ENCODE peak calls at places on chromosomes 7 and 10, in five cellular contexts. T, P, L, A and W are unnamed samples.

GRCh38 chr10:65911431-65911830 is 1014.4 kb upstream of the LRRTM3 start:
- DNase-seq in T (no peak), P (no peak), L (no peak), A (no peak), W (no peak)

GRCh38 chr10:21180604-21181003 is 283.5 kb upstream of the NEBL start:
- DNase-seq in T (no peak), P (no peak), L (no peak), A (no peak), W (no peak)

GRCh38 chr10:131569851-131570715 is 258.6 kb upstream of the TCERG1L start:
- DNase-seq in T (no peak), P (no peak), L (no peak), A (no peak), W (no peak)

GRCh38 chr7:106418094-106418493 is 133.3 kb upstream of the NAMPT start:
- DNase-seq in T (no peak), P (peak), L (peak), A (peak), W (no peak)

GRCh38 chr7:65509368-65510186 is 135.9 kb downstream of the ZNF92 start:
- DNase-seq in T (peak), P (no peak), L (no peak), A (no peak), W (no peak)

GRCh38 chr7:126780993-126781392 is 471.7 kb downstream of the GRM8 start:
- DNase-seq in T (no peak), P (no peak), L (no peak), A (no peak), W (peak)

GRCh38 chr10:101131962-101132635 is 999 bp downstream of the TLX1 start:
- DNase-seq in T (no peak), P (no peak), L (no peak), A (no peak), W (no peak)

GRCh38 chr10:92239600-92240288 is 51.1 kb downstream of the CPEB3 start:
- DNase-seq in T (peak), P (peak), L (peak), A (peak), W (peak)

GRCh38 chr10:4770766-4771553 is 55.0 kb upstream of the AKR1E2 start:
- DNase-seq in T (no peak), P (peak), L (no peak), A (peak), W (no peak)

GRCh38 chr10:71889388-71889987 is 38.4 kb upstream of the PSAP start:
- DNase-seq in T (peak), P (no peak), L (no peak), A (no peak), W (peak)

GRCh38 chr7:141609566-141609965 is 58.4 kb downstream of the AGK start:
- DNase-seq in T (no peak), P (no peak), L (no peak), A (no peak), W (no peak)

GRCh38 chr10:83881647-83882046 is 257.7 kb upstream of the GHITM start:
- DNase-seq in T (no peak), P (no peak), L (no peak), A (no peak), W (no peak)

GRCh38 chr7:156612930-156613329 is 27.6 kb upstream of the RNF32 start:
- DNase-seq in T (no peak), P (no peak), L (no peak), A (no peak), W (peak)

GRCh38 chr7:42099076-42099836 is 137.8 kb downstream of the GLI3 start:
- DNase-seq in T (no peak), P (peak), L (no peak), A (no peak), W (no peak)

GRCh38 chr7:42096262-42096661 is 140.7 kb downstream of the GLI3 start:
- DNase-seq in T (no peak), P (no peak), L (no peak), A (no peak), W (no peak)

GRCh38 chr7:42096681-42097637 is 140.1 kb downstream of the GLI3 start:
- DNase-seq in T (no peak), P (peak), L (peak), A (peak), W (no peak)

GRCh38 chr7:42095791-42096190 is 141.2 kb downstream of the GLI3 start:
- DNase-seq in T (no peak), P (no peak), L (no peak), A (peak), W (no peak)

GRCh38 chr7:42097756-42098155 is 139.3 kb downstream of the GLI3 start:
- DNase-seq in T (no peak), P (peak), L (no peak), A (peak), W (no peak)
- TF ChIP-seq CTCF in T (peak), P (peak), L (no peak), A (peak), W (no peak)

GRCh38 chr7:105016083-105017075 is 2.4 kb downstream of the KMT2E start:
- DNase-seq in T (no peak), P (no peak), L (no peak), A (peak), W (no peak)

GRCh38 chr7:105014725-105015630 is 973 bp downstream of the KMT2E start:
- DNase-seq in T (peak), P (peak), L (peak), A (peak), W (peak)

GRCh38 chr7:105013818-105014724 is at the start of gene KMT2E:
- DNase-seq in T (peak), P (peak), L (peak), A (peak), W (peak)

GRCh38 chr7:105017263-105018051 is 3.5 kb downstream of the KMT2E start:
- DNase-seq in T (peak), P (no peak), L (no peak), A (no peak), W (peak)

DNA sequence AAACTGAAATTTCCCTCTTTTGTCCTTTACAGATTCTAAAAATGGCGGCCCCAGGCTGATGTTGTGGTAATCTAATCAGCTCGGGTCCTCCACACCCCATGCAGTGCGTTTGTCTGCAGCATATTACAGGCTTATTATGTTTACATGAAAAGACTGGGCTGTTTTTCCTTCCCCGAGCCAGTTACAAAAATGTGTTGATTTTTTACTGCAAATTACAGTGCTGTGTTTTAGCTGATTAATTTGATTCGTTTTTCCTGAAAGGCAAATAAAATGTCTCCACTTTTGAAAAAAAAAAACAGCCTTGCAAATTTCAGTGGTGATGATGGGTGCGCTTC is 1.6 kb downstream of the KMT2E start:
- DNase-seq in T (peak), P (peak), L (peak), A (peak), W (peak)
- H3K4me3 ChIP-seq in T (peak), P (peak), L (peak), A (peak), W (peak)

DNA sequence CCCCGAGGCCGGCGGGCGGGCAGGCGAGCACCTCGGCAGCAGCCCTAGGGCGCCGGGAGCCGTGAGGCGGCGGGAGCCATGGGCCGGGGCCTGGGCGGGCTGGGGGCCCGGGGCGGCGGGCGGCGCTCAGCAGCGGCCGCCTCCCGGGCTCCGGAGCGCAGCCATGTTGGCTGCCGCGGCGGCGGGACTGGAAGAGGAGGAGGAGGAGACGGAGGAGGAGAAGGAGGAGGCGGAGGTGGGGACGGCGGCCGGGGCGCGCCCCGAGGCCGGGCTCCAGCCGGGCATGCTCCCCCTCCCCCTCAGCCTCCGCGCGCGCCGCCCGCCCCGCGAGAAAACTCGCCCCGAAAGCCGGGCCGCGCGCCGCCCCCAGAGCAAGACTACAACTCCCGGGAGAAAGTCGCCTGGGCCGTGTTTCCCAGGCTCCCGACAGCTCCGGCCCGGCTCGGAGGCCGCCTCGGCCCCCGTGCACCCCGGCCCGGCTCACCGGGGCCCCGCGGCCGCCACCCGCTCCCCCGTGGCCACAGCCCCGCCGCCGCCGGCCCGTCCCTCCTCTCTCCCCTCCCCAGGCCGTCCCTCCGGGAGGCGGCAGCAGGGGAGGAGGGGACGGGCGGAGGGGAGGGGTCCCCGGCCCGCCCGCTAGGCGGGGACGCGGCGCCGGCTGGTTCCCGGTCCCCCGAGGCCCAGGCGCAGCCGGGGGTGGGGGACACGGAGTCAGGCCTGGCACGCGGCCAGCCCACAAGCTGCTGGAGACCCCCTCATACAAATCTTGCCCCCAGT is at the start of gene DLG5:
- DNase-seq in T (no peak), P (peak), L (peak), A (peak), W (peak)
- TF ChIP-seq CTCF in T (no peak), P (no peak), L (peak), A (no peak), W (no peak)

DNA sequence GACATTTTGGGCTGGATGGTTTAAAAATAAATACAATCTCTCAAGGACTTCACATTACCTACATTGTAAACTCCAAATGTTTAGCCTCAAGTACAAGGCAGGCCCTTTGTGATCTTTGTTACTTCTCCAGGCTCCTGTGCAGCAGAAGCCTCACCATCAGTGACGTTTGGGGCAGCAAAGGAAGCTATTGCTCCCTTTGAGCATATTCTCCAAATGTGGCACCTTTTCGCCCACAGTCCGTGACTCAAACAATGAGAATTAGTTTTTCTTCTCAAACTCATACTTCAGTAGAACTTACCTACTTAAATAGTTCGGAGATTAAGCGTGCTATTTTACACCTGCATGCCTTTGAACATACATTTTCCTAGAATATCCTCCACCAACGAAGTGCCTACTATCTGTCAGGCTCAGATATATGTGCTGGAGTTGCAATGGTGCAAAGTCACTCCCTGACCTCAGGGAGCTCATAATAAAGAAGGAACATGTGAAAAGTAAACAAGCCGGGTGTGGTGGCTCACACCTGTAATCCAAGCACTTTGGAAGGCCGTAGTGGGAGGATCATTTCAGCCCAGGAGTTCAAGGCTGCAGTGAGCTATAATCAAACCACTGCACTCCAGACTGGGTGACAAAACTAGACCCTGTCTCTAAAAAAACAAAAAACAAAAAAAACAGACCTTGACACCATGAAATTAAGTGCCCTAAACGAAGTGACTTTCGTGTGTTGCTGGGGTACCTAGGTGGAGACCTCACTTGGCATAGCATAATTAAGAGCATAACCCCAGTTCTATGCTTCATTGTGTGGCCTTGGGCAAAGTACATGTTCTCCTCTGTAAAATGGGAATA is 1.2 kb upstream of the ABCF2 start:
- DNase-seq in T (no peak), P (no peak), L (no peak), A (no peak), W (no peak)
- H3K4me3 ChIP-seq in T (peak), P (peak), L (no peak), A (peak), W (peak)

DNA sequence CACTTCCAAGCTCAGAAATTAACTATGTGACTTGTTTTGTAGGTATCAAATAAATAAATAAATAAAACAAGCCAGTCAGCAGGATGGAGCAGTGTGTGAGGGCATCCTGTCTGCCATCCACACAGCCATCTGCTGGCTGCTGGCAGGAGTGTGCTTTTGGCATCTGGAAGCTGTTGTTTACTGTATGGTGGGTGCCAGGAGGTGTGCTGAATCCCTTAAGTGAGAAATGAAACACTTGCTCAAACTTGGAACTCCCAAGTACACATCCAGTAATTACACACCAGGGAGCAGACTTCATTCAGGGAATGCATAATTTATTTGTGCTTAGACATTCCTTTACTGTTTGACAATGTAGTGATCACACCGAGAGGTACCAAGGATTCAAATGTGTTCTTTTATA is 16.9 kb upstream of the TAX1BP1 start:
- DNase-seq in T (peak), P (no peak), L (peak), A (no peak), W (no peak)
- TF ChIP-seq CTCF in T (peak), P (peak), L (peak), A (no peak), W (no peak)

GRCh38 chr7:102416406-102416805 is 17.0 kb upstream of the ORAI2 start:
- DNase-seq in T (no peak), P (no peak), L (no peak), A (no peak), W (no peak)

GRCh38 chr7:102413071-102413470 is 16.9 kb downstream of the PRKRIP1 start:
- DNase-seq in T (no peak), P (no peak), L (no peak), A (no peak), W (no peak)

GRCh38 chr7:102413611-102414010 is 17.4 kb downstream of the PRKRIP1 start:
- DNase-seq in T (no peak), P (no peak), L (no peak), A (no peak), W (no peak)

GRCh38 chr7:102417105-102417504 is 16.3 kb upstream of the ORAI2 start:
- DNase-seq in T (no peak), P (no peak), L (no peak), A (no peak), W (no peak)

GRCh38 chr7:102415685-102416225 is 17.6 kb upstream of the ORAI2 start:
- DNase-seq in T (peak), P (no peak), L (no peak), A (no peak), W (peak)
- H3K4me3 ChIP-seq in T (no peak), P (no peak), L (no peak), A (no peak), W (no peak)

DNA sequence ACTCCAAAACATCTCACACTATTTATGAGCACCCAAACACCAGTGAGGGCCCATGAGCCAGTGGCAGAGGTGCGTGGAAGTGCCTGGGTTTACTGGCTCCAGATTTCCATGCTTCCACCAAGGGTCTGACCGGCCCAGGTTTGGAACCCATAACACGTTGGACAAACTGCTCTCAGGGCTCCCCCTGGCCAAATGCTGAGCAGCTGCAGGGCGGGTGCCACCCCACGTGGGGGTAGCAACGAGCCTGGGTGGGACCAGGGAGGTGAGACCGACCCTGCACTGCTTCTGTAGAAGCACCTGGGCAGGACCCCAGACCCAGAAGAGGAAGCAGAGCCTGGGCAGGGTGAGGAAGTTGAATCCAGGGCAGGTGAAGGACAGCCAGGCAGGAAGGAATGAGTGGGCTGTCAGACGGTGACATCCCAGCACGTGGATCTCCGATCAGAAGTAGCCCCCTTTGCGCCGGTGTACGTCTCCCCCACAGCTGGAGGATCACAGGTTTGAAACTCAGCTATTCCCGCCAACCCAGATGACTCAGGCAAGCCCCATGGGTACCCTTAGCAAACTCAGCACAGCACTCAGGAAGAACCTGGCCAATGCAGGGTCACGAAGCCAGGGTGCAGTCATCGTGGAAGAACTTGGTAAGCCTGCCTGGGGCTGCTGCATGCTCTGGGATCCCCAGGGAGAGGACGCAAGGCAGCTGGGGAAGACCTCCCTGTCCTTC is 100.4 kb upstream of the DDC start:
- DNase-seq in T (no peak), P (no peak), L (no peak), A (peak), W (no peak)
- TF ChIP-seq CTCF in T (peak), P (no peak), L (no peak), A (no peak), W (no peak)